ENCODE peak calls at places on chromosomes 13 and 19, in six cellular contexts. R is astrocyte of the spinal cord; F is ELR; G is NCI-H2081; S is CD14-positive monocyte; C is stimulated activated CD8-positive, alpha-beta memory T cell treated with anti-CD3 and anti-CD28 coated beads, Interleukin-4, amount 100 ng/mL, for 4 hours. O is an unnamed sample.

GRCh38 chr19:54209748-54210494 is 9.3 kb downstream of the RPS9 start:
- DNase-seq in G (peak; percentile 80), R (peak; percentile 98), F (peak; percentile 96), C (no peak), S (peak; percentile 95), O (peak; percentile 65)

GRCh38 chr19:51803965-51804364 is 9.0 kb downstream of the FPR3 start:
- DNase-seq in C (no peak), F (no peak), G (no peak), S (peak; percentile 63), R (no peak), O (no peak)

GRCh38 chr13:74768521-74769090 is 634.4 kb upstream of the KLF12 start:
- DNase-seq in G (no peak), C (no peak), R (peak; percentile 4), S (no peak), F (no peak), O (no peak)

GRCh38 chr13:45713106-45713690 is 11.1 kb downstream of the CBY2 start:
- DNase-seq in R (no peak), F (no peak), G (no peak), S (no peak), C (no peak), O (no peak)

GRCh38 chr19:51359294-51359693 is 6.9 kb downstream of the ETFB start:
- DNase-seq in G (no peak), S (no peak), R (peak; percentile 93), C (no peak), F (peak; percentile 79), O (no peak)

GRCh38 chr13:24159921-24160324 is 597 bp upstream of the SPATA13 start:
- DNase-seq in G (no peak), F (no peak), C (no peak), R (no peak), S (no peak), O (no peak)

GRCh38 chr19:29804493-29804892 is 7.3 kb upstream of the CCNE1 start:
- DNase-seq in F (no peak), R (no peak), G (no peak), S (no peak), C (no peak), O (no peak)

GRCh38 chr13:51647067-51647466 is 62.8 kb downstream of the WDFY2 start:
- DNase-seq in C (no peak), S (no peak), G (no peak), R (no peak), F (no peak), O (no peak)

GRCh38 chr19:55855160-55855559 is 18.8 kb downstream of the NLRP4 start:
- DNase-seq in R (no peak), C (no peak), S (no peak), G (no peak), F (no peak), O (no peak)

GRCh38 chr13:24630851-24631341 is 49.3 kb upstream of the ATP12A start:
- DNase-seq in G (no peak), F (peak; percentile 50), R (no peak), S (no peak), C (no peak), O (no peak)

GRCh38 chr13:48731957-48732569 is 78.3 kb downstream of the CYSLTR2 start:
- DNase-seq in S (peak; percentile 54), R (no peak), C (no peak), G (peak; percentile 28), F (peak; percentile 23), O (no peak)

GRCh38 chr19:18119243-18120105 is 21.9 kb downstream of the MAST3 start:
- DNase-seq in F (no peak), S (no peak), G (no peak), C (peak; percentile 46), R (no peak), O (no peak)

GRCh38 chr13:33244210-33244906 is 41.2 kb downstream of the STARD13 start:
- DNase-seq in G (no peak), S (no peak), C (no peak), F (no peak), R (no peak), O (no peak)

GRCh38 chr13:48944221-48944620 is 31.5 kb upstream of the FNDC3A start:
- DNase-seq in F (no peak), S (no peak), G (no peak), C (no peak), R (no peak), O (no peak)

GRCh38 chr13:35785563-35786327 is 309.3 kb upstream of the MAB21L1 start:
- DNase-seq in C (no peak), R (no peak), F (no peak), S (no peak), G (no peak), O (no peak)

GRCh38 chr13:98842858-98843481 is 90.5 kb upstream of the SLC15A1 start:
- DNase-seq in S (peak; percentile 63), R (peak; percentile 76), G (peak; percentile 75), C (peak; percentile 15), F (peak; percentile 81), O (no peak)

GRCh38 chr19:15893498-15893897 is 4.4 kb downstream of the CYP4F2 start:
- DNase-seq in G (no peak), F (no peak), S (no peak), R (no peak), C (no peak), O (no peak)